ENCODE peak calls at places on chromosomes 4 and X, in ten cellular contexts. S is PC-9, N is small intestine, K is neuronal stem cell, T is ovary, V is esophagus squamous epithelium, D is neural progenitor cell, C is mesenchymal stem cell, H is HCT116, Q is sigmoid colon. J is an unnamed sample.

GRCh38 chrX:129613596-129613995 is 41.2 kb downstream of the APLN start:
- DNase-seq in V (no peak), Q (no peak), D (no peak), N (no peak), T (no peak), S (peak; percentile 72), C (peak; percentile 48), H (no peak), K (no peak), J (no peak)

GRCh38 chr4:124658795-124659194 is 53.7 kb downstream of the ANKRD50 start:
- DNase-seq in Q (no peak), D (no peak), H (no peak), N (no peak), S (no peak), K (no peak), T (no peak), V (no peak), C (no peak), J (no peak)

GRCh38 chr4:47623916-47624554 is 139.0 kb downstream of the ATP10D start:
- DNase-seq in N (no peak), K (no peak), C (peak; percentile 30), V (no peak), Q (no peak), T (no peak), S (no peak), D (no peak), H (no peak), J (no peak)

GRCh38 chrX:154313147-154313546 is 17.6 kb downstream of the TKTL1 start:
- DNase-seq in D (no peak), V (no peak), S (no peak), Q (no peak), K (no peak), C (no peak), N (no peak), H (no peak), T (no peak), J (no peak)

GRCh38 chr4:24607338-24607737 is 23.0 kb upstream of the DHX15 start:
- DNase-seq in N (no peak), V (no peak), Q (no peak), D (no peak), C (peak; percentile 18), H (no peak), T (no peak), S (no peak), K (no peak), J (no peak)

GRCh38 chrX:103678199-103678993 is 8.1 kb downstream of the MORF4L2 start:
- DNase-seq in D (no peak), V (no peak), K (no peak), S (no peak), T (no peak), N (no peak), H (no peak), C (peak; percentile 53), Q (no peak), J (no peak)

GRCh38 chrX:9339603-9340569 is 125.0 kb upstream of the TBL1X start:
- DNase-seq in Q (peak; percentile 71), T (peak; percentile 55), S (no peak), N (peak; percentile 24), H (no peak), K (no peak), D (no peak), V (no peak), C (peak; percentile 45), J (peak; percentile 57)

GRCh38 chr4:46277165-46277951 is 112.6 kb downstream of the GABRA2 start:
- DNase-seq in N (no peak), K (no peak), T (no peak), S (no peak), H (no peak), C (no peak), V (no peak), D (no peak), Q (no peak), J (no peak)

GRCh38 chr4:27008693-27009092 is 148.1 kb downstream of the STIM2 start:
- DNase-seq in K (no peak), D (no peak), Q (no peak), S (no peak), V (no peak), N (no peak), T (no peak), C (no peak), H (no peak), J (no peak)

GRCh38 chrX:118251251-118251650 is 94.7 kb upstream of the WDR44 start:
- DNase-seq in T (no peak), K (no peak), S (no peak), V (no peak), N (no peak), C (no peak), H (no peak), Q (no peak), D (no peak), J (no peak)

GRCh38 chr4:113869743-113870375 is 108.3 kb upstream of the CAMK2D start:
- DNase-seq in Q (no peak), D (no peak), N (peak; percentile 5), S (no peak), C (peak; percentile 57), K (no peak), V (no peak), T (no peak), H (peak; percentile 1), J (no peak)

GRCh38 chr4:138507527-138507926 is 265.4 kb upstream of the SLC7A11 start:
- DNase-seq in Q (no peak), N (no peak), K (no peak), T (no peak), S (no peak), V (no peak), D (no peak), C (peak; percentile 52), H (no peak), J (no peak)

GRCh38 chr4:3836041-3836801 is 70.0 kb downstream of the ADRA2C start:
- DNase-seq in N (no peak), D (peak; percentile 63), S (no peak), V (no peak), C (no peak), K (no peak), Q (no peak), T (no peak), H (no peak), J (no peak)

GRCh38 chr4:72567821-72568620 is 1.0 kb downstream of the ADAMTS3 start:
- DNase-seq in C (peak; percentile 86), T (peak; percentile 86), H (no peak), D (peak; percentile 87), Q (peak; percentile 87), V (no peak), K (peak; percentile 78), N (peak; percentile 15), S (peak; percentile 40), J (no peak)

GRCh38 chr4:102869569-102870227 is 906 bp downstream of the CISD2 start:
- DNase-seq in V (no peak), N (peak; percentile 4), Q (no peak), C (no peak), D (no peak), S (no peak), T (no peak), K (no peak), H (no peak), J (no peak)

GRCh38 chr4:179989975-179990374 is 2253.2 kb upstream of the TENM3 start:
- DNase-seq in H (no peak), D (no peak), N (no peak), C (no peak), Q (no peak), V (no peak), K (no peak), T (no peak), S (no peak), J (no peak)

GRCh38 chr4:100582146-100582545 is 64.3 kb upstream of the EMCN start:
- DNase-seq in S (no peak), D (no peak), V (no peak), Q (no peak), K (no peak), N (no peak), T (no peak), H (no peak), C (no peak), J (no peak)

GRCh38 chr4:136150046-136150445 is 1382.2 kb downstream of the PCDH18 start:
- DNase-seq in V (no peak), N (no peak), Q (no peak), H (no peak), K (no peak), D (no peak), C (no peak), S (no peak), T (no peak), J (no peak)

GRCh38 chrX:139831689-139832456 is 101.0 kb downstream of the ATP11C start:
- DNase-seq in T (peak; percentile 20), K (no peak), V (no peak), Q (no peak), S (no peak), C (peak; percentile 72), N (peak; percentile 31), H (no peak), D (peak; percentile 18), J (no peak)

GRCh38 chr4:186699881-186700397 is 23.7 kb downstream of the FAT1 start:
- DNase-seq in S (no peak), C (no peak), Q (no peak), T (no peak), H (no peak), K (no peak), V (no peak), N (no peak), D (no peak), J (no peak)
- H3K4me1 ChIP-seq in S (no peaks in the 10 kb centered on the region), C (peaks cover 20% of the 10 kb centered on the region), Q (peaks cover 59% of the 10 kb centered on the region), T (peaks cover 7% of the 10 kb centered on the region), H (peaks cover 86% of the 10 kb centered on the region), K (peaks cover 23% of the 10 kb centered on the region), V (peaks cover 46% of the 10 kb centered on the region), N (peaks cover 10% of the 10 kb centered on the region), D (peaks cover 47% of the 10 kb centered on the region), J (no peaks in the 10 kb centered on the region)

GRCh38 chr4:175633310-175633709 is 178.8 kb downstream of the GPM6A start:
- DNase-seq in H (no peak), Q (no peak), T (no peak), N (no peak), V (no peak), S (no peak), K (no peak), D (no peak), C (no peak), J (no peak)
- H3K4me3 ChIP-seq in H (no peak overlapping the region), Q (no peak overlapping the region), T (no peak overlapping the region), N (no peak overlapping the region), V (no peak overlapping the region), S (no peak overlapping the region), K (no peak overlapping the region), D (no peak overlapping the region), C (no peak overlapping the region), J (no peak overlapping the region)

DNA sequence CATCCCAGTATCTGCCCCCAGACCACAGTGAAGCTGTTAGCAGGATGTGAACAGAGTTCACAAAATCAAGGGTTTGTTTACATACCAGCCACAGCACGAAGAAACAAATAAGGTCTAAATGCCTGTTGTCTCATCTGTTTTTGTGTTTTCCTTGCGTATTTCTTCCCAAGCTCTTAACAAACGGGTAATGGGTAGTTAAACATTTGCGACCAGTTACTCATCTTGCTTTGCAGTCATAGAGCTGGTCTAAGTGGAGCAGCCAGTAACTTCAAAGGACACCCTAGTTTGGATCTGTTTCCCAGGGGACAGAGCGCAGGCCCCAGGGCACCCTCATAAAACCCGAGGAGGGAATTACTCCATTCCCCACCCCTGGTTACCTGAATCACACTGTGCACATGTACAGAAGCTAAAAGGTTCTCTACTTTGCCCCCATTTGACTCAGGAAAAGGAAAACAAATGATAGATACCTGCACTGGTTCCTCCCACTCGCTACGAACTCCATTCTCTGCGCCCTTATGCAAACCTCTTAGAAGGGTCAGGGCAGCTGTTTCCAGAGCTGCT is 68.8 kb downstream of the MAML3 start:
- DNase-seq in D (no peak), Q (no peak), C (peak; percentile 87), V (no peak), T (no peak), N (peak; percentile 24), K (no peak), S (peak; percentile 76), H (no peak), J (no peak)
- H3K4me1 ChIP-seq in D (peaks cover 31% of the 10 kb centered on the region), Q (peaks cover 58% of the 10 kb centered on the region), C (peaks cover 12% of the 10 kb centered on the region), V (peaks cover 17% of the 10 kb centered on the region), T (peaks cover 19% of the 10 kb centered on the region), N (no peaks in the 10 kb centered on the region), K (peaks cover 18% of the 10 kb centered on the region), S (peaks cover 57% of the 10 kb centered on the region), H (peaks cover 23% of the 10 kb centered on the region), J (no peaks in the 10 kb centered on the region)

GRCh38 chr4:7206856-7207567 is 14.7 kb downstream of the SORCS2 start:
- DNase-seq in N (no peak), V (no peak), Q (peak; percentile 95), H (no peak), S (peak; percentile 65), T (peak; percentile 91), C (peak; percentile 84), D (peak; percentile 69), K (peak; percentile 39), J (no peak)
- H3K4me3 ChIP-seq in N (no peak overlapping the region), V (no peak overlapping the region), Q (no peak overlapping the region), H (peak overlapping the region; percentile 32), S (no peak overlapping the region), T (no peak overlapping the region), C (no peak overlapping the region), D (no peak overlapping the region), K (no peak overlapping the region), J (no peak overlapping the region)

J was measured in CD8-positive, alpha-beta T cell.